ENCODE peak calls at places on chromosomes 12 and 14, in nine cellular contexts. J, I, H, T, N, W, F, M and Z are unnamed samples. For H3K4me1 and H3K36me3, the result is how much of the 10 kb centered on the place peaks cover.

GRCh38 chr12:51177897-51178296 is 5.0 kb upstream of the TFCP2 start:
- DNase-seq in J (no peak), I (no peak), H (no peak), T (no peak), N (no peak), W (no peak), F (no peak), M (no peak), Z (no peak)

GRCh38 chr12:162467-163307 is 51.3 kb downstream of the SLC6A12 start:
- DNase-seq in J (no peak), I (no peak), H (no peak), T (no peak), N (no peak), W (no peak), F (no peak), M (no peak), Z (no peak)

GRCh38 chr12:110029290-110029689 is 19.0 kb downstream of the C12orf76 start:
- DNase-seq in J (no peak), I (no peak), H (no peak), T (no peak), N (no peak), W (no peak), F (no peak), M (peak), Z (no peak)

GRCh38 chr12:49705479-49706267 is 1.5 kb downstream of the FMNL3 start:
- DNase-seq in J (peak), I (peak), H (peak), T (peak), N (peak), W (peak), F (peak), M (peak), Z (peak)

GRCh38 chr14:49314756-49315155 is 271.4 kb downstream of the RPS29 start:
- DNase-seq in J (no peak), I (no peak), H (no peak), T (no peak), N (no peak), W (peak), F (peak), M (no peak), Z (no peak)

GRCh38 chr12:30696103-30696408 is 387 bp upstream of the IPO8 start:
- DNase-seq in J (no peak), I (no peak), H (no peak), T (no peak), N (no peak), W (no peak), F (no peak), M (no peak), Z (no peak)

GRCh38 chr14:105059035-105059916 is 6.0 kb downstream of the GPR132 start:
- DNase-seq in J (no peak), I (peak), H (peak), T (no peak), N (peak), W (no peak), F (no peak), M (no peak), Z (no peak)

GRCh38 chr12:76176935-76177334 is 92.5 kb upstream of the NAP1L1 start:
- DNase-seq in J (no peak), I (no peak), H (no peak), T (no peak), N (no peak), W (no peak), F (no peak), M (no peak), Z (no peak)

GRCh38 chr12:75208851-75209781 is 523 bp downstream of the KCNC2 start:
- DNase-seq in J (peak), I (peak), H (no peak), T (no peak), N (no peak), W (peak), F (peak), M (no peak), Z (no peak)

GRCh38 chr14:55129428-55130193 is 559 bp downstream of the LGALS3 start:
- DNase-seq in J (peak), I (peak), H (peak), T (peak), N (peak), W (peak), F (peak), M (peak), Z (peak)

GRCh38 chr12:57118711-57119271 is 7.6 kb upstream of the STAT6 start:
- DNase-seq in J (no peak), I (peak), H (no peak), T (no peak), N (no peak), W (no peak), F (no peak), M (peak), Z (no peak)

GRCh38 chr14:67373347-67373746 is 13.2 kb downstream of the EIF2S1 start:
- DNase-seq in J (no peak), I (no peak), H (no peak), T (no peak), N (no peak), W (no peak), F (no peak), M (no peak), Z (no peak)

GRCh38 chr12:79373896-79374499 is 316.8 kb downstream of the PAWR start:
- DNase-seq in J (no peak), I (no peak), H (no peak), T (no peak), N (no peak), W (peak), F (peak), M (no peak), Z (no peak)

GRCh38 chr12:68306564-68306963 is 25.6 kb downstream of the MDM1 start:
- DNase-seq in J (no peak), I (no peak), H (no peak), T (no peak), N (no peak), W (no peak), F (no peak), M (no peak), Z (no peak)

GRCh38 chr14:72726444-72726843 is 167.5 kb downstream of the DPF3 start:
- DNase-seq in J (no peak), I (peak), H (no peak), T (no peak), N (no peak), W (peak), F (peak), M (no peak), Z (no peak)

GRCh38 chr12:50589650-50590435 is 85.1 kb downstream of the DIP2B start:
- DNase-seq in J (no peak), I (no peak), H (no peak), T (no peak), N (no peak), W (peak), F (peak), M (no peak), Z (no peak)

GRCh38 chr14:86057018-86057667 is 527.2 kb downstream of the FLRT2 start:
- DNase-seq in J (no peak), I (no peak), H (no peak), T (peak), N (no peak), W (peak), F (peak), M (no peak), Z (no peak)

GRCh38 chr12:92462049-92462448 is 240.7 kb upstream of the PLEKHG7 start:
- DNase-seq in J (no peak), I (no peak), H (no peak), T (no peak), N (no peak), W (no peak), F (peak), M (no peak), Z (no peak)

GRCh38 chr14:47346849-47347248 is 328.6 kb downstream of the MDGA2 start:
- DNase-seq in J (no peak), I (no peak), H (no peak), T (no peak), N (no peak), W (no peak), F (no peak), M (no peak), Z (no peak)

GRCh38 chr12:100442403-100442802 is 31.3 kb upstream of the NR1H4 start:
- DNase-seq in J (no peak), I (no peak), H (no peak), T (no peak), N (no peak), W (no peak), F (no peak), M (no peak), Z (no peak)

GRCh38 chr14:58690801-58691516 is 53.2 kb downstream of the DACT1 start:
- DNase-seq in J (no peak), I (no peak), H (no peak), T (no peak), N (no peak), W (no peak), F (no peak), M (no peak), Z (no peak)

GRCh38 chr14:51883232-51883631 is 22.8 kb downstream of the GNG2 start:
- DNase-seq in J (no peak), I (no peak), H (no peak), T (no peak), N (no peak), W (no peak), F (no peak), M (no peak), Z (no peak)
- H3K4me1 ChIP-seq in J (under half), I (half or more), H (half or more), T (under half), N (under half), W (under half), F (under half), M (under half), Z (under half)

GRCh38 chr14:101475468-101476257 is 85.6 kb upstream of the DIO3 start:
- DNase-seq in J (peak), I (peak), H (no peak), T (no peak), N (no peak), W (peak), F (peak), M (peak), Z (no peak)
- H3K27ac ChIP-seq in J (no peak), I (no peak), H (no peak), T (no peak), N (peak), W (no peak), F (no peak), M (peak), Z (peak)

GRCh38 chr12:123997033-123997822 is 24.2 kb downstream of the ZNF664 start:
- DNase-seq in J (no peak), I (no peak), H (no peak), T (no peak), N (no peak), W (no peak), F (no peak), M (no peak), Z (no peak)

GRCh38 chr12:123996581-123996980 is 23.6 kb downstream of the ZNF664 start:
- DNase-seq in J (no peak), I (no peak), H (no peak), T (no peak), N (no peak), W (no peak), F (no peak), M (no peak), Z (no peak)

GRCh38 chr12:123998960-123999359 is 25.9 kb downstream of the ZNF664 start:
- DNase-seq in J (no peak), I (no peak), H (no peak), T (no peak), N (no peak), W (no peak), F (peak), M (no peak), Z (no peak)

GRCh38 chr12:123998344-123998941 is 25.4 kb downstream of the ZNF664 start:
- DNase-seq in J (no peak), I (no peak), H (no peak), T (no peak), N (no peak), W (peak), F (peak), M (no peak), Z (no peak)

DNA sequence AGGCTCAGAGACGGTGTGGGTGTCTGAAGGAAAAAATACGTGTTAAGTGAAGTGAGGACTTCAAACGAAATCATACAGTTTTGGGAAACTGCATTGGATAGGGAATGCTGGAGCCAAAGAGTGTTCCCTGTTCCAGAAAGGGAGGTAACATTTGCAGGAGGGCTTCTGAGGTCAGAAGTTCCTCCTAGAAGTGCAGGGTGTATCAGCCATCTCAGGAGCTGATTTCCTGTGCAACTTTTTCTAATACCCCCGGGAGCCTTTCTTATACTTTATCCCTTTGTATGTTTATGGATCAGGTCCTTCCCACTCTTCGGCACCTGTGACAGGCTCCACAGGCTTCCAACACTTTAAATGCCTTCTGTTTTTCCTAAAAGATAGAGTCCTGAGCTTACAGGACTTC is 24.9 kb downstream of the ZNF664 start:
- DNase-seq in J (no peak), I (no peak), H (no peak), T (no peak), N (no peak), W (no peak), F (no peak), M (no peak), Z (no peak)
- H3K36me3 ChIP-seq in J (under half), I (half or more), H (under half), T (under half), N (under half), W (under half), F (under half), M (under half), Z (under half)

GRCh38 chr12:122888232-122888752 is 7.6 kb downstream of the VPS37B start:
- DNase-seq in J (no peak), I (no peak), H (peak), T (no peak), N (peak), W (peak), F (peak), M (peak), Z (no peak)
- H3K4me1 ChIP-seq in J (under half), I (half or more), H (half or more), T (half or more), N (half or more), W (under half), F (under half), M (under half), Z (half or more)